ENCODE peak calls at places on chromosomes 5 and 9, in ten cellular contexts. A is mammary epithelial cell, O is hepatocyte, D is HepG2, P is fibroblast of lung, Z is keratinocyte, W is HCT116, J is H1, Y is PC-3, S is astrocyte. E is an unnamed sample.

GRCh38 chr9:130287736-130288135 is 22.2 kb downstream of the HMCN2 start:
- DNase-seq in A (no peak), O (no peak), D (no peak), P (no peak), Z (no peak), W (no peak), J (no peak), Y (no peak), S (no peak), E (no peak)

GRCh38 chr5:71483355-71483754 is 27.9 kb downstream of the BDP1 start:
- DNase-seq in A (peak; percentile 60), O (no peak), D (peak; percentile 69), P (peak; percentile 91), Z (peak; percentile 2), W (peak; percentile 67), J (no peak), Y (peak; percentile 80), S (peak; percentile 89), E (peak; percentile 91)

GRCh38 chr5:96844476-96844990 is 31.8 kb upstream of the ERAP2 start:
- DNase-seq in A (peak; percentile 70), O (no peak), D (no peak), P (peak; percentile 35), Z (peak; percentile 30), W (no peak), J (no peak), Y (no peak), S (no peak), E (no peak)

GRCh38 chr9:34512131-34513078 is 10.4 kb downstream of the ENHO start:
- DNase-seq in A (no peak), O (peak; percentile 18), D (peak; percentile 66), P (no peak), Z (no peak), W (no peak), J (no peak), Y (no peak), S (no peak), E (no peak)

GRCh38 chr5:13218518-13218917 is 726.0 kb downstream of the DNAH5 start:
- DNase-seq in A (peak; percentile 29), O (peak; percentile 6), D (no peak), P (no peak), Z (no peak), W (no peak), J (no peak), Y (peak; percentile 76), S (no peak), E (no peak)

GRCh38 chr5:68482199-68482598 is 266.6 kb downstream of the PIK3R1 start:
- DNase-seq in A (no peak), O (no peak), D (no peak), P (no peak), Z (no peak), W (no peak), J (no peak), Y (no peak), S (no peak), E (no peak)

GRCh38 chr9:115107701-115108100 is 10.3 kb downstream of the TNC start:
- DNase-seq in A (no peak), O (no peak), D (no peak), P (peak; percentile 73), Z (no peak), W (no peak), J (no peak), Y (peak; percentile 73), S (peak; percentile 63), E (no peak)

GRCh38 chr9:129225815-129226214 is 47.8 kb upstream of the IER5L start:
- DNase-seq in A (peak; percentile 67), O (peak; percentile 86), D (no peak), P (peak; percentile 95), Z (peak; percentile 68), W (no peak), J (no peak), Y (no peak), S (peak; percentile 91), E (peak; percentile 85)

GRCh38 chr9:90124961-90125360 is 517.7 kb downstream of the DIRAS2 start:
- DNase-seq in A (no peak), O (no peak), D (no peak), P (no peak), Z (no peak), W (no peak), J (no peak), Y (no peak), S (no peak), E (no peak)

GRCh38 chr5:151005187-151005974 is 15.0 kb upstream of the GPX3 start:
- DNase-seq in A (no peak), O (no peak), D (peak; percentile 71), P (no peak), Z (no peak), W (peak; percentile 13), J (no peak), Y (no peak), S (no peak), E (no peak)

GRCh38 chr9:23907343-23907742 is 81.3 kb upstream of the ELAVL2 start:
- DNase-seq in A (no peak), O (no peak), D (no peak), P (no peak), Z (no peak), W (no peak), J (no peak), Y (no peak), S (no peak), E (no peak)

DNA sequence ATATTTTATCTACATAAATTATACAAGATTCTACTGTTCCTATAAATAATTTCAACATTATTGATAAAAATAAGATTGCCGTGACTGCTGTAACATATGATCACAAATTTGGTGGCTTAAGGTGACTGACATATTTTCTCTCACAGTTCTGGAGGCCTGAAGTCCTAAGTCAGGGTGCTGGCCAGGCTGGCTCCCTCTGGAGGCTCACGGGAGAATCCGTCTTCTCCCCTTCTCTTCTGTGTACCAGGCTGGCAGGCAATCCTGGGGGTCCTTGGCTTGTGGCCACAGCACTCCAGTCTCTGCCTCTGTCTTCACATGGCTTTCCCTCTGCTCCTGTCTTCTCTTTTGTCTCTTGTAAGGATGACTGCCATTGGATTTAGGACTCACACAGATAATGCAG is 31.7 kb upstream of the IRX2 start:
- DNase-seq in A (no peak), O (no peak), D (no peak), P (no peak), Z (no peak), W (no peak), J (no peak), Y (no peak), S (no peak), E (no peak)
- TF ChIP-seq CTCF in A (peak; percentile 19), O (no peak), D (no peak), P (no peak), Z (peak; percentile 15), W (peak; percentile 13), J (peak; percentile 53), Y (peak; percentile 42), S (no peak), E (peak; percentile 48)

GRCh38 chr9:126623314-126623666 is 9.6 kb downstream of the LMX1B start:
- DNase-seq in A (no peak), O (no peak), D (no peak), P (no peak), Z (no peak), W (no peak), J (no peak), Y (no peak), S (no peak), E (no peak)

GRCh38 chr9:126621056-126621918 is 7.6 kb downstream of the LMX1B start:
- DNase-seq in A (no peak), O (no peak), D (no peak), P (no peak), Z (no peak), W (no peak), J (no peak), Y (no peak), S (no peak), E (no peak)

GRCh38 chr9:126620478-126620877 is 6.8 kb downstream of the LMX1B start:
- DNase-seq in A (no peak), O (no peak), D (no peak), P (no peak), Z (no peak), W (no peak), J (no peak), Y (no peak), S (no peak), E (no peak)

GRCh38 chr9:126622872-126623271 is 9.1 kb downstream of the LMX1B start:
- DNase-seq in A (no peak), O (no peak), D (no peak), P (no peak), Z (no peak), W (no peak), J (no peak), Y (no peak), S (no peak), E (no peak)

GRCh38 chr9:126621919-126622735 is 8.4 kb downstream of the LMX1B start:
- DNase-seq in A (no peak), O (no peak), D (no peak), P (no peak), Z (no peak), W (no peak), J (peak; percentile 60), Y (no peak), S (no peak), E (no peak)
- TF ChIP-seq EZH2 in A (no peak), O (peak; percentile 3), D (no peak), P (no peak), Z (no peak), W (no peak), J (peak; percentile 69), Y (no peak), S (peak; percentile 59), E (no peak)

GRCh38 chr5:173581408-173582197 is 34.8 kb downstream of the BOD1 start:
- DNase-seq in A (no peak), O (peak; percentile 51), D (peak; percentile 12), P (peak; percentile 15), Z (no peak), W (peak; percentile 35), J (peak; percentile 96), Y (peak; percentile 70), S (no peak), E (no peak)
- TF ChIP-seq CTCF in A (peak; percentile 59), O (peak; percentile 67), D (peak; percentile 75), P (peak; percentile 67), Z (peak; percentile 73), W (peak; percentile 91), J (peak; percentile 90), Y (peak; percentile 96), S (peak; percentile 64), E (peak; percentile 66)

GRCh38 chr5:93601433-93602175 is 18.6 kb downstream of the NR2F1 start:
- DNase-seq in A (no peak), O (no peak), D (no peak), P (peak; percentile 86), Z (no peak), W (no peak), J (no peak), Y (no peak), S (peak; percentile 85), E (no peak)

GRCh38 chr5:93601053-93601429 is 18.0 kb downstream of the NR2F1 start:
- DNase-seq in A (no peak), O (no peak), D (no peak), P (no peak), Z (no peak), W (no peak), J (no peak), Y (no peak), S (no peak), E (no peak)

GRCh38 chr5:93603711-93604118 is 20.7 kb downstream of the NR2F1 start:
- DNase-seq in A (no peak), O (no peak), D (no peak), P (peak; percentile 51), Z (no peak), W (no peak), J (peak; percentile 64), Y (no peak), S (no peak), E (no peak)

GRCh38 chr5:93603191-93603590 is 20.2 kb downstream of the NR2F1 start:
- DNase-seq in A (no peak), O (no peak), D (no peak), P (peak; percentile 47), Z (no peak), W (no peak), J (no peak), Y (no peak), S (no peak), E (no peak)

GRCh38 chr5:93602261-93603149 is 19.5 kb downstream of the NR2F1 start:
- DNase-seq in A (no peak), O (no peak), D (no peak), P (peak; percentile 58), Z (no peak), W (no peak), J (peak; percentile 67), Y (peak; percentile 55), S (no peak), E (no peak)
- TF ChIP-seq EZH2 in A (no peak), O (peak; percentile 83), D (no peak), P (no peak), Z (no peak), W (no peak), J (peak; percentile 90), Y (no peak), S (no peak), E (no peak)